ENCODE peak calls at places on chromosome 13, in ten cellular contexts. H, K, G, X, O, D, Z, N, U and F are unnamed samples.

GRCh38 chr13:51731759-51732158 is 72.2 kb downstream of the DHRS12 start:
- DNase-seq in H (peak), K (no peak), G (peak), X (no peak), O (no peak), D (no peak), Z (peak), N (no peak), U (no peak), F (no peak)

GRCh38 chr13:98273824-98274786 is 97.0 kb upstream of the RNF113B start:
- DNase-seq in H (no peak), K (peak), G (no peak), X (no peak), O (no peak), D (no peak), Z (no peak), N (peak), U (no peak), F (no peak)

GRCh38 chr13:93727301-93728141 is 500.9 kb downstream of the GPC6 start:
- DNase-seq in H (no peak), K (no peak), G (no peak), X (no peak), O (no peak), D (no peak), Z (no peak), N (no peak), U (no peak), F (no peak)

GRCh38 chr13:83215627-83216026 is 666.6 kb downstream of the SLITRK1 start:
- DNase-seq in H (no peak), K (no peak), G (no peak), X (no peak), O (no peak), D (no peak), Z (no peak), N (no peak), U (no peak), F (no peak)

GRCh38 chr13:20995245-20995829 is 66.0 kb downstream of the LATS2 start:
- DNase-seq in H (no peak), K (no peak), G (no peak), X (no peak), O (no peak), D (no peak), Z (no peak), N (no peak), U (no peak), F (no peak)

GRCh38 chr13:40563350-40564125 is 102.9 kb downstream of the FOXO1 start:
- DNase-seq in H (no peak), K (no peak), G (no peak), X (no peak), O (no peak), D (no peak), Z (no peak), N (no peak), U (no peak), F (no peak)

GRCh38 chr13:99005609-99006008 is 27.7 kb upstream of the DOCK9 start:
- DNase-seq in H (no peak), K (no peak), G (no peak), X (no peak), O (no peak), D (no peak), Z (no peak), N (no peak), U (no peak), F (no peak)

GRCh38 chr13:102128216-102128800 is 273.5 kb downstream of the FGF14 start:
- DNase-seq in H (no peak), K (peak), G (no peak), X (no peak), O (no peak), D (no peak), Z (no peak), N (peak), U (no peak), F (no peak)

GRCh38 chr13:70941454-70941853 is 833.2 kb upstream of the KLHL1 start:
- DNase-seq in H (no peak), K (no peak), G (no peak), X (no peak), O (no peak), D (no peak), Z (no peak), N (no peak), U (no peak), F (no peak)

GRCh38 chr13:72463561-72463960 is 263.9 kb downstream of the MZT1 start:
- DNase-seq in H (peak), K (peak), G (no peak), X (no peak), O (no peak), D (no peak), Z (no peak), N (peak), U (no peak), F (no peak)

GRCh38 chr13:77305276-77305675 is 21.6 kb downstream of the MYCBP2 start:
- DNase-seq in H (no peak), K (no peak), G (no peak), X (no peak), O (no peak), D (no peak), Z (no peak), N (no peak), U (no peak), F (no peak)

GRCh38 chr13:111916201-111916600 is 150.7 kb upstream of the SOX1 start:
- DNase-seq in H (no peak), K (no peak), G (no peak), X (no peak), O (no peak), D (no peak), Z (no peak), N (no peak), U (no peak), F (no peak)

GRCh38 chr13:110290811-110291210 is 16.1 kb downstream of the COL4A1 start:
- DNase-seq in H (no peak), K (no peak), G (no peak), X (no peak), O (no peak), D (no peak), Z (no peak), N (no peak), U (no peak), F (no peak)

GRCh38 chr13:28558567-28558966 is 63.6 kb upstream of the FLT1 start:
- DNase-seq in H (no peak), K (peak), G (no peak), X (no peak), O (no peak), D (no peak), Z (no peak), N (no peak), U (no peak), F (no peak)

GRCh38 chr13:24982333-24982999 is 113.5 kb upstream of the PABPC3 start:
- DNase-seq in H (no peak), K (peak), G (no peak), X (no peak), O (no peak), D (no peak), Z (no peak), N (no peak), U (no peak), F (no peak)

GRCh38 chr13:49935171-49936084 is 712 bp downstream of the SPRYD7 start:
- DNase-seq in H (no peak), K (no peak), G (peak), X (no peak), O (no peak), D (peak), Z (peak), N (peak), U (peak), F (no peak)

GRCh38 chr13:106350208-106350607 is 185.3 kb downstream of the EFNB2 start:
- DNase-seq in H (no peak), K (no peak), G (no peak), X (no peak), O (no peak), D (no peak), Z (no peak), N (no peak), U (no peak), F (no peak)

GRCh38 chr13:38902551-38902950 is 88.1 kb downstream of the STOML3 start:
- DNase-seq in H (no peak), K (no peak), G (peak), X (no peak), O (no peak), D (no peak), Z (no peak), N (no peak), U (no peak), F (no peak)